ENCODE peak calls at places on chromosomes 6 and 20, in nine cellular contexts. One of them, this sample, is unnamed.
A peak's percentile ranks its signal among the peaks of the same experiment; 100 is the strongest.

GRCh38 chr20:10673176-10673830 is 496 bp downstream of the JAG1 start:
- DNase-seq in AG10803: peak; percentile 29
- DNase-seq in lower lobe of right lung: peak; percentile 59
- DNase-seq in ascending aorta: no peak
- DNase-seq in AG09309: no peak
- DNase-seq in IMR-90: no peak
- DNase-seq in choroid plexus epithelial cell: peak; percentile 69
- DNase-seq in lower leg skin: no peak
- DNase-seq in astrocyte of the spinal cord: no peak
- DNase-seq in this sample: no peak

GRCh38 chr20:58407201-58407873 is 18.3 kb downstream of the VAPB start:
- DNase-seq in AG10803: no peak
- DNase-seq in lower lobe of right lung: no peak
- DNase-seq in ascending aorta: no peak
- DNase-seq in AG09309: no peak
- DNase-seq in IMR-90: peak; percentile 28
- DNase-seq in choroid plexus epithelial cell: peak; percentile 57
- DNase-seq in lower leg skin: no peak
- DNase-seq in astrocyte of the spinal cord: no peak
- DNase-seq in this sample: no peak

GRCh38 chr20:58693226-58694006 is 816 bp downstream of the NPEPL1 start:
- DNase-seq in AG10803: no peak
- DNase-seq in lower lobe of right lung: no peak
- DNase-seq in ascending aorta: no peak
- DNase-seq in AG09309: no peak
- DNase-seq in IMR-90: no peak
- DNase-seq in choroid plexus epithelial cell: no peak
- DNase-seq in lower leg skin: peak; percentile 86
- DNase-seq in astrocyte of the spinal cord: no peak
- DNase-seq in this sample: no peak

GRCh38 chr20:45968801-45969711 is 2.9 kb downstream of the ZNF335 start:
- DNase-seq in AG10803: peak; percentile 50
- DNase-seq in lower lobe of right lung: peak; percentile 45
- DNase-seq in ascending aorta: no peak
- DNase-seq in AG09309: no peak
- DNase-seq in IMR-90: peak; percentile 81
- DNase-seq in choroid plexus epithelial cell: peak; percentile 80
- DNase-seq in lower leg skin: peak; percentile 83
- DNase-seq in astrocyte of the spinal cord: peak; percentile 79
- DNase-seq in this sample: no peak

GRCh38 chr20:63536997-63537524 is at the start of gene PTK6:
- DNase-seq in AG10803: no peak
- DNase-seq in lower lobe of right lung: peak; percentile 93
- DNase-seq in ascending aorta: no peak
- DNase-seq in AG09309: no peak
- DNase-seq in IMR-90: no peak
- DNase-seq in choroid plexus epithelial cell: no peak
- DNase-seq in lower leg skin: peak; percentile 94
- DNase-seq in astrocyte of the spinal cord: no peak
- DNase-seq in this sample: no peak

GRCh38 chr6:170039156-170040114 is 251.4 kb downstream of the DLL1 start:
- DNase-seq in AG10803: no peak
- DNase-seq in lower lobe of right lung: peak; percentile 30
- DNase-seq in ascending aorta: no peak
- DNase-seq in AG09309: no peak
- DNase-seq in IMR-90: no peak
- DNase-seq in choroid plexus epithelial cell: no peak
- DNase-seq in lower leg skin: peak; percentile 74
- DNase-seq in astrocyte of the spinal cord: no peak
- DNase-seq in this sample: no peak

GRCh38 chr20:63520594-63520938 is at the start of gene PPDPF:
- DNase-seq in AG10803: peak; percentile 74
- DNase-seq in lower lobe of right lung: peak; percentile 87
- DNase-seq in ascending aorta: no peak
- DNase-seq in AG09309: no peak
- DNase-seq in IMR-90: peak; percentile 72
- DNase-seq in choroid plexus epithelial cell: peak; percentile 84
- DNase-seq in lower leg skin: peak; percentile 96
- DNase-seq in astrocyte of the spinal cord: peak; percentile 78
- DNase-seq in this sample: no peak

GRCh38 chr6:3762852-3763251 is 11.3 kb upstream of the PXDC1 start:
- DNase-seq in AG10803: no peak
- DNase-seq in lower lobe of right lung: no peak
- DNase-seq in ascending aorta: no peak
- DNase-seq in AG09309: no peak
- DNase-seq in IMR-90: no peak
- DNase-seq in choroid plexus epithelial cell: no peak
- DNase-seq in lower leg skin: no peak
- DNase-seq in astrocyte of the spinal cord: no peak
- DNase-seq in this sample: no peak

GRCh38 chr20:49821381-49821780 is 8.8 kb downstream of the SLC9A8 start:
- DNase-seq in AG10803: no peak
- DNase-seq in lower lobe of right lung: no peak
- DNase-seq in ascending aorta: no peak
- DNase-seq in AG09309: no peak
- DNase-seq in IMR-90: no peak
- DNase-seq in choroid plexus epithelial cell: no peak
- DNase-seq in lower leg skin: no peak
- DNase-seq in astrocyte of the spinal cord: no peak
- DNase-seq in this sample: no peak

GRCh38 chr20:49821850-49822249 is 9.2 kb downstream of the SLC9A8 start:
- DNase-seq in AG10803: peak; percentile 84
- DNase-seq in lower lobe of right lung: no peak
- DNase-seq in ascending aorta: no peak
- DNase-seq in AG09309: no peak
- DNase-seq in IMR-90: peak; percentile 71
- DNase-seq in choroid plexus epithelial cell: peak; percentile 76
- DNase-seq in lower leg skin: no peak
- DNase-seq in astrocyte of the spinal cord: peak; percentile 52
- DNase-seq in this sample: no peak

GRCh38 chr20:49824206-49824605 is 11.6 kb downstream of the SLC9A8 start:
- DNase-seq in AG10803: peak; percentile 52
- DNase-seq in lower lobe of right lung: no peak
- DNase-seq in ascending aorta: no peak
- DNase-seq in AG09309: peak; percentile 46
- DNase-seq in IMR-90: peak; percentile 23
- DNase-seq in choroid plexus epithelial cell: no peak
- DNase-seq in lower leg skin: no peak
- DNase-seq in astrocyte of the spinal cord: no peak
- DNase-seq in this sample: no peak

GRCh38 chr20:49823152-49823847 is 10.7 kb downstream of the SLC9A8 start:
- DNase-seq in AG10803: no peak
- DNase-seq in lower lobe of right lung: no peak
- DNase-seq in ascending aorta: no peak
- DNase-seq in AG09309: no peak
- DNase-seq in IMR-90: no peak
- DNase-seq in choroid plexus epithelial cell: no peak
- DNase-seq in lower leg skin: no peak
- DNase-seq in astrocyte of the spinal cord: no peak
- DNase-seq in this sample: no peak

GRCh38 chr20:49825521-49826033 is 12.9 kb downstream of the SLC9A8 start:
- DNase-seq in AG10803: no peak
- DNase-seq in lower lobe of right lung: peak; percentile 76
- DNase-seq in ascending aorta: no peak
- DNase-seq in AG09309: no peak
- DNase-seq in IMR-90: no peak
- DNase-seq in choroid plexus epithelial cell: no peak
- DNase-seq in lower leg skin: no peak
- DNase-seq in astrocyte of the spinal cord: no peak
- DNase-seq in this sample: no peak
- TF ChIP-seq CTCF in AG10803: no peak
- TF ChIP-seq CTCF in lower lobe of right lung: no peak
- TF ChIP-seq CTCF in ascending aorta: no peak
- TF ChIP-seq CTCF in AG09309: no peak
- TF ChIP-seq CTCF in IMR-90: no peak
- TF ChIP-seq CTCF in choroid plexus epithelial cell: no peak
- TF ChIP-seq CTCF in lower leg skin: no peak
- TF ChIP-seq CTCF in astrocyte of the spinal cord: no peak
- TF ChIP-seq CTCF in this sample: no peak

GRCh38 chr20:3680701-3681351 is 984 bp downstream of the ADAM33 start:
- DNase-seq in AG10803: no peak
- DNase-seq in lower lobe of right lung: no peak
- DNase-seq in ascending aorta: no peak
- DNase-seq in AG09309: no peak
- DNase-seq in IMR-90: no peak
- DNase-seq in choroid plexus epithelial cell: peak; percentile 21
- DNase-seq in lower leg skin: no peak
- DNase-seq in astrocyte of the spinal cord: no peak
- DNase-seq in this sample: no peak

GRCh38 chr20:3681352-3681930 is 369 bp downstream of the ADAM33 start:
- DNase-seq in AG10803: no peak
- DNase-seq in lower lobe of right lung: no peak
- DNase-seq in ascending aorta: no peak
- DNase-seq in AG09309: no peak
- DNase-seq in IMR-90: no peak
- DNase-seq in choroid plexus epithelial cell: no peak
- DNase-seq in lower leg skin: no peak
- DNase-seq in astrocyte of the spinal cord: no peak
- DNase-seq in this sample: no peak

GRCh38 chr20:3679749-3680700 is 1.8 kb downstream of the ADAM33 start:
- DNase-seq in AG10803: peak; percentile 96
- DNase-seq in lower lobe of right lung: no peak
- DNase-seq in ascending aorta: peak; percentile 46
- DNase-seq in AG09309: peak; percentile 76
- DNase-seq in IMR-90: peak; percentile 48
- DNase-seq in choroid plexus epithelial cell: peak; percentile 76
- DNase-seq in lower leg skin: peak; percentile 93
- DNase-seq in astrocyte of the spinal cord: peak; percentile 78
- DNase-seq in this sample: no peak

GRCh38 chr20:3678893-3679720 is 2.7 kb downstream of the ADAM33 start:
- DNase-seq in AG10803: peak; percentile 78
- DNase-seq in lower lobe of right lung: no peak
- DNase-seq in ascending aorta: no peak
- DNase-seq in AG09309: no peak
- DNase-seq in IMR-90: no peak
- DNase-seq in choroid plexus epithelial cell: no peak
- DNase-seq in lower leg skin: no peak
- DNase-seq in astrocyte of the spinal cord: no peak
- DNase-seq in this sample: no peak

DNA sequence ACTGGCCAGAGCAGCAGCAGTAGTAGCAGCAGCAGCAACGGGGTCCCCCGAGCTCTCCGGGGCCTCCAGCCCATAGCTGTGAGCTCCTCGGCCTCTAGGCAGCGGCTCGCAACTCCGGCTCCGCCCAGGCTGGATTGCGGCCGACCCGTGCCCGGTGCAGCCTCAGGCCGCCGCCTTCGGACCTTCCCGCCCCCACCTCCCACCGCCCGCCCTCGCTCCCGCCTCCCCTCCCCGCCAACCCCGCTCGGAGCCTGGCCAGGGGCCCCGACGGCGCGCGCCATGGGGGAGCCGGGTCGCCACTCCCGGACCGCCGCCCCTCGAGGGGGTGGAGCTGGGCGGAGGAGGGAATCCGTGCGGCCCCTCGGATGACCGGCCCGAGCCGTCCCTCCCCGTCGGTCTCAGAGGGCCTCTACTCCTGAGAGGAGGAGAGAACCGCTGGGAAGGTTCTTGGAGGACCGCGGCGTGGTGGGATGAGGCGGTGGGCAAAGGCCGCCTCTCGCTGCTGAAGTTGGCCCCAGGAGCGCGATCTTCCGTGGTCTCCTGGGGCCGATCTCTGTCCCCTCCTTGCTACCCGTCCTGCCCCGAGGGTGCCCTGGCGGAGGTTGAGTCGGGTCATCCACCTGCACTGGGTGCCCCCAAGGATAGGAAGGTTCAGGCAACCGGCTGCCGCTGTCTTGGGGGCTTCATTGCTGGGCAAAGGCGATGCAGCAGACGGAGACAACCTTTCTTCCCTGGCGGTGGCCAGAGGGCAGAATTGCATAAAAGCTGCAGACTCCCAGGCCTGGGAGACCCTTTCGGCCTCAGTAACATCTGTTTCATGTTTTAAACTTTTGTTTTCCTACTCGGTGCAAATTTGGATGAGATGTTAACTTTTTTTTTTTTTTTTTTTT is at the start of gene ADAM33:
- DNase-seq in AG10803: peak; percentile 62
- DNase-seq in lower lobe of right lung: no peak
- DNase-seq in ascending aorta: no peak
- DNase-seq in AG09309: no peak
- DNase-seq in IMR-90: no peak
- DNase-seq in choroid plexus epithelial cell: peak; percentile 22
- DNase-seq in lower leg skin: peak; percentile 91
- DNase-seq in astrocyte of the spinal cord: no peak
- DNase-seq in this sample: no peak
- H3K4me3 ChIP-seq in AG10803: peak within 1 kb of the TSS; percentile 97
- H3K4me3 ChIP-seq in lower lobe of right lung: peak within 1 kb of the TSS; percentile 51
- H3K4me3 ChIP-seq in ascending aorta: peak within 1 kb of the TSS; percentile 85
- H3K4me3 ChIP-seq in AG09309: peak within 1 kb of the TSS; percentile 85
- H3K4me3 ChIP-seq in IMR-90: no peak within 1 kb of the TSS
- H3K4me3 ChIP-seq in choroid plexus epithelial cell: peak within 1 kb of the TSS; percentile 65
- H3K4me3 ChIP-seq in lower leg skin: peak within 1 kb of the TSS; percentile 20
- H3K4me3 ChIP-seq in astrocyte of the spinal cord: peak within 1 kb of the TSS; percentile 44
- H3K4me3 ChIP-seq in this sample: peak within 1 kb of the TSS; percentile 85

GRCh38 chr6:90179190-90180169 is 117.2 kb downstream of the BACH2 start:
- DNase-seq in AG10803: no peak
- DNase-seq in lower lobe of right lung: no peak
- DNase-seq in ascending aorta: no peak
- DNase-seq in AG09309: no peak
- DNase-seq in IMR-90: no peak
- DNase-seq in choroid plexus epithelial cell: peak; percentile 32
- DNase-seq in lower leg skin: no peak
- DNase-seq in astrocyte of the spinal cord: no peak
- DNase-seq in this sample: no peak
- TF ChIP-seq CTCF in AG10803: peak; percentile 49
- TF ChIP-seq CTCF in lower lobe of right lung: peak; percentile 45
- TF ChIP-seq CTCF in ascending aorta: peak; percentile 47
- TF ChIP-seq CTCF in AG09309: peak; percentile 47
- TF ChIP-seq CTCF in IMR-90: peak; percentile 43
- TF ChIP-seq CTCF in choroid plexus epithelial cell: peak; percentile 58
- TF ChIP-seq CTCF in lower leg skin: no peak
- TF ChIP-seq CTCF in astrocyte of the spinal cord: peak; percentile 43
- TF ChIP-seq CTCF in this sample: peak; percentile 44

GRCh38 chr20:33444797-33445560 is 1.4 kb upstream of the SNTA1 start:
- DNase-seq in AG10803: no peak
- DNase-seq in lower lobe of right lung: no peak
- DNase-seq in ascending aorta: no peak
- DNase-seq in AG09309: no peak
- DNase-seq in IMR-90: no peak
- DNase-seq in choroid plexus epithelial cell: peak; percentile 29
- DNase-seq in lower leg skin: no peak
- DNase-seq in astrocyte of the spinal cord: no peak
- DNase-seq in this sample: no peak

GRCh38 chr20:33442136-33443005 is 1.2 kb downstream of the SNTA1 start:
- DNase-seq in AG10803: no peak
- DNase-seq in lower lobe of right lung: no peak
- DNase-seq in ascending aorta: no peak
- DNase-seq in AG09309: no peak
- DNase-seq in IMR-90: no peak
- DNase-seq in choroid plexus epithelial cell: peak; percentile 15
- DNase-seq in lower leg skin: peak; percentile 88
- DNase-seq in astrocyte of the spinal cord: no peak
- DNase-seq in this sample: no peak

GRCh38 chr20:33443512-33444239 is at the start of gene SNTA1:
- DNase-seq in AG10803: peak; percentile 76
- DNase-seq in lower lobe of right lung: peak; percentile 98
- DNase-seq in ascending aorta: peak; percentile 87
- DNase-seq in AG09309: no peak
- DNase-seq in IMR-90: peak; percentile 49
- DNase-seq in choroid plexus epithelial cell: peak; percentile 73
- DNase-seq in lower leg skin: peak; percentile 98
- DNase-seq in astrocyte of the spinal cord: peak; percentile 69
- DNase-seq in this sample: no peak

GRCh38 chr20:33441142-33441955 is 2.2 kb downstream of the SNTA1 start:
- DNase-seq in AG10803: no peak
- DNase-seq in lower lobe of right lung: no peak
- DNase-seq in ascending aorta: no peak
- DNase-seq in AG09309: no peak
- DNase-seq in IMR-90: no peak
- DNase-seq in choroid plexus epithelial cell: no peak
- DNase-seq in lower leg skin: no peak
- DNase-seq in astrocyte of the spinal cord: no peak
- DNase-seq in this sample: no peak

DNA sequence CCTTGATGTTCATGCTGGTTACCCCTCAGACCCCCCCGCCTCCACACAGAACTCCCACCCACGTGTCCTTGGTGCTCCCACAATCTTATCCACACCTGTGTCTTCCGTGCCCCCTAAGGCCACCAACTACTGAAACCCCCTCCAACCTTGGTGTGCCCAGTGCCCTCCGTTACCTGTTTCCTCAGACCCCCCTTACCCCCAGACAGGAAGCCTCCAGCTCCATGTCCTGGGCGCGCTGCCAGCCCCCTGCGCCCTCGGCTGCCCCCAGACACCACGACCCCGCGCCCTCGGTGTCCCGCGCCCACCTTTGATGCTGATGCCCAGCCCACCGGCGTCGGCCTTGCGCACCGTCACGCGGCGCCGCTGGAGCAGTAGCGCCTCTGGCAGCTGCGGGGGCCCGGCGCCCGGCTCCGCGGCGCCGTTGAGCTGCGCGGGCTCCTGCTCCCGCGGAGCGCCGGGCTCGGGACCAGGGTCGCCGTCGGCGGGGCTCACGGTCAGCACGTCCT is 504 bp downstream of the SNTA1 start:
- DNase-seq in AG10803: no peak
- DNase-seq in lower lobe of right lung: no peak
- DNase-seq in ascending aorta: no peak
- DNase-seq in AG09309: no peak
- DNase-seq in IMR-90: no peak
- DNase-seq in choroid plexus epithelial cell: no peak
- DNase-seq in lower leg skin: peak; percentile 89
- DNase-seq in astrocyte of the spinal cord: no peak
- DNase-seq in this sample: no peak
- H3K4me3 ChIP-seq in AG10803: peak overlapping the region; percentile 78
- H3K4me3 ChIP-seq in lower lobe of right lung: peak overlapping the region; percentile 78
- H3K4me3 ChIP-seq in ascending aorta: peak overlapping the region; percentile 78
- H3K4me3 ChIP-seq in AG09309: peak overlapping the region; percentile 64
- H3K4me3 ChIP-seq in IMR-90: peak overlapping the region; percentile 93
- H3K4me3 ChIP-seq in choroid plexus epithelial cell: peak overlapping the region; percentile 72
- H3K4me3 ChIP-seq in lower leg skin: peak overlapping the region; percentile 67
- H3K4me3 ChIP-seq in astrocyte of the spinal cord: peak overlapping the region; percentile 64
- H3K4me3 ChIP-seq in this sample: peak overlapping the region; percentile 73

This sample was measured in BJ.